ENCODE peak calls at places on chromosomes 6 and 20, in ten cellular contexts. U is myocyte; T is omental fat pad; C is A549; S is NCI-H510A treated with DMSO at 0.1 percent for 48 hours; N is Calu3; Q is OCI-LY7; O is AG10803; Y is CD8-positive, alpha-beta T cell; I is KBM-7. P is an unnamed sample.

GRCh38 chr20:43963872-43964791 is 49.5 kb downstream of the TOX2 start:
- DNase-seq in U (peak; percentile 97), T (no peak), C (no peak), S (no peak), N (no peak), Q (no peak), O (peak; percentile 83), Y (peak; percentile 57), I (peak; percentile 42), P (peak; percentile 22)

GRCh38 chr6:24721461-24722215 is 2.7 kb upstream of the C6orf62 start:
- DNase-seq in U (no peak), T (peak; percentile 81), C (peak; percentile 61), S (peak; percentile 82), N (no peak), Q (no peak), O (no peak), Y (peak; percentile 82), I (no peak), P (no peak)

GRCh38 chr6:51578362-51578761 is 509.1 kb downstream of the PKHD1 start:
- DNase-seq in U (no peak), T (no peak), C (no peak), S (no peak), N (no peak), Q (no peak), O (no peak), Y (no peak), I (no peak), P (no peak)

GRCh38 chr6:74969591-74970267 is 236.1 kb downstream of the COL12A1 start:
- DNase-seq in U (peak; percentile 12), T (no peak), C (no peak), S (peak; percentile 18), N (no peak), Q (no peak), O (no peak), Y (no peak), I (no peak), P (no peak)

GRCh38 chr6:4259391-4259790 is 124.0 kb upstream of the ECI2 start:
- DNase-seq in U (no peak), T (no peak), C (no peak), S (no peak), N (no peak), Q (no peak), O (no peak), Y (no peak), I (no peak), P (no peak)

GRCh38 chr6:29131691-29132090 is 23.8 kb downstream of the OR2J3 start:
- DNase-seq in U (no peak), T (no peak), C (no peak), S (no peak), N (no peak), Q (no peak), O (no peak), Y (no peak), I (no peak), P (no peak)

GRCh38 chr6:3288711-3289663 is 30.2 kb downstream of the PSMG4 start:
- DNase-seq in U (no peak), T (no peak), C (no peak), S (no peak), N (no peak), Q (no peak), O (no peak), Y (no peak), I (no peak), P (no peak)

GRCh38 chr20:52060794-52061714 is 130.5 kb downstream of the ZFP64 start:
- DNase-seq in U (peak; percentile 9), T (no peak), C (peak; percentile 20), S (no peak), N (peak; percentile 38), Q (no peak), O (peak; percentile 43), Y (no peak), I (peak; percentile 14), P (no peak)

GRCh38 chr6:87723727-87724078 is 21.7 kb upstream of the AKIRIN2 start:
- DNase-seq in U (no peak), T (no peak), C (no peak), S (no peak), N (no peak), Q (no peak), O (no peak), Y (no peak), I (no peak), P (no peak)

GRCh38 chr6:138971601-138972000 is 16.5 kb downstream of the REPS1 start:
- DNase-seq in U (no peak), T (no peak), C (no peak), S (no peak), N (no peak), Q (no peak), O (peak; percentile 11), Y (no peak), I (no peak), P (peak; percentile 25)

GRCh38 chr6:25490018-25490865 is 161.8 kb upstream of the SCGN start:
- DNase-seq in U (peak; percentile 85), T (no peak), C (peak; percentile 31), S (peak; percentile 91), N (peak; percentile 86), Q (peak; percentile 93), O (peak; percentile 81), Y (peak; percentile 63), I (peak; percentile 77), P (peak; percentile 38)

GRCh38 chr6:87590989-87591388 is 1.1 kb downstream of the ORC3 start:
- DNase-seq in U (no peak), T (no peak), C (no peak), S (no peak), N (no peak), Q (no peak), O (no peak), Y (no peak), I (no peak), P (peak; percentile 9)

P was measured in astrocyte.